ENCODE peak calls at places on chromosome 5, in seven cellular contexts. G, Z, P, X, D, M and S are unnamed samples.

GRCh38 chr5:110414360-110414759 is 312.1 kb downstream of the TMEM232 start:
- DNase-seq in P (no peak), D (no peak), G (no peak), X (no peak), Z (no peak), M (no peak), S (peak)

GRCh38 chr5:142248853-142249462 is 75.9 kb downstream of the SPRY4 start:
- DNase-seq in D (no peak), G (no peak), X (no peak), P (no peak), Z (no peak), M (no peak), S (no peak)

GRCh38 chr5:102811962-102812361 is 56.9 kb downstream of the PAM start:
- DNase-seq in D (peak), P (peak), X (no peak), M (no peak), Z (peak), G (no peak), S (no peak)

GRCh38 chr5:30539004-30539634 is 654.4 kb upstream of the CDH6 start:
- DNase-seq in P (no peak), D (no peak), X (no peak), M (no peak), G (no peak), Z (no peak), S (no peak)

GRCh38 chr5:61964199-61964598 is 341.8 kb upstream of the KIF2A start:
- DNase-seq in M (no peak), D (peak), G (no peak), P (no peak), X (no peak), Z (no peak), S (no peak)

GRCh38 chr5:149283611-149284480 is 12.2 kb downstream of the AFAP1L1 start:
- DNase-seq in X (no peak), D (no peak), P (no peak), Z (no peak), M (no peak), G (no peak), S (no peak)

GRCh38 chr5:164256351-164256750 is 750.9 kb downstream of the MAT2B start:
- DNase-seq in P (no peak), G (no peak), Z (no peak), D (no peak), M (no peak), X (no peak), S (no peak)

GRCh38 chr5:157516016-157516415 is 56.0 kb downstream of the NIPAL4 start:
- DNase-seq in D (no peak), P (no peak), X (no peak), M (no peak), Z (no peak), G (no peak), S (no peak)

GRCh38 chr5:76403963-76404693 is 1.0 kb downstream of the IQGAP2 start:
- DNase-seq in X (peak), M (no peak), G (peak), Z (peak), P (no peak), D (no peak), S (peak)

DNA sequence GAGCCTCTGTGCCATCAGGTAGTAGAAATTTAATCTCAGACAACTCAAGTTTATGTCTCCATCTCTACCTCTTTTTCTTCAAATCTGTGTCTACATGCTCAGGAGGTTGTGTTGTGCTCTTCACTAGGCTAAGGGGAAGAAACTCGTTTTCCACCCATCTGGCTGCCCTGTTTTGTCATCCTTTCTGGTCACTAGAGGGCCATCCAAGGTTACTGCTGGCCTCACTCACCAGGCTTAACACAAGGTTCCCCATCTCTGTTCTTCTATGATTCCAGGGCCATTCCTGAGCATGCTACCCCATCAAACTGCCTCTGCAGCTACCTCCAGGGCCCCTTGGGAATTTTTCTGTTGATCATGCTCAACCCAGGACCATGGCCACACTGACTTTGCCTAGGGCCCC is 213.3 kb upstream of the FBXL7 start:
- DNase-seq in P (no peak), X (no peak), Z (no peak), M (peak), D (no peak), G (no peak), S (peak)
- TF ChIP-seq CTCF in P (no peak), X (no peak), Z (no peak), M (peak), D (no peak), G (peak), S (peak)

DNA sequence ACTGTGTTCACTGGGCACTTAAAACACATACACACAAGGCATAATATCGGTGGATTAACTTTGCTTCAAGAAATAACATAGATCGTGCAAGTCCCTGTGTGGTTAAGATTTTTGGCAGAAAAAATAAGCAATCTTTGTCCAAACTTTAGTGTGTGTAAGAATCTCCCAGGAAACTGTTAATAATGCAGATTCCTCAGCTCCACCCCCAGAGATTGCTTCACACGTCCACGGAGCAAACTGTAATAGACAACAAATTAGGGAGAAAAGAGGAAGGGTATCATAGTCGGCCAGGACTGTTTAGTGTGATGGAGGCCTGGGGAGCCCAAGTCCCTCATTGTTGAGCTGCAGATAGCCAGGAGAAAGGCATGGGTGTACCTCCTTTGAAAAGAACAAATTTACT is 84.8 kb downstream of the PJA2 start:
- DNase-seq in Z (no peak), X (no peak), P (no peak), M (no peak), D (no peak), G (no peak), S (peak)
- H3K4me3 ChIP-seq in Z (no peak), X (no peak), P (no peak), M (no peak), D (no peak), G (no peak), S (no peak)

DNA sequence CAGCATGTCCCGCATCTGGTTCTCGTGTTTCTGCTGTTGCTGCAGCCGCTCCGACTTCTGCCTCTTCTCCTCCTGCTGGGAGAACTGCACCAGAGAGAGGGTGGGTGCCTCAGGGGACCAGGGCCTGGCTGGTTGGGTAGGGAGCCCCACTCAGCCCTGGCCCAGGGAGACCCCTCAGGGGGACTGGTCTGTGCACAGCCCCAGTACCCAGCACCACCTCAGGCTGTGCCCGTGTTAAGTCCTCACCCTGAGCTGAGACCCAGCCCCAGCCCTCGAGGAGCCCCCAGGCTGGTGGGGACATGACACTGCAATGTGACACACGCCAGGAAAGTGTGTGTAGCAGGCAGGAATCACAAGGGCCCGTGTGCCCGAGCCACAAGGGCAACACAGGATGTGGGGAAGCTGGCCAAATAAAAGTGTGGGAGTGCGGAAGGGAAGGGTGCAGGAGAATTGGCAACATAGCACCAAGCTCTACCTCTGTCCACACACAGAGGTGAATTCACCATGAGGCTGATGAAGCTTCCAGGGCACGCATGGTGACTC is 48.2 kb upstream of the FBXW11 start:
- DNase-seq in D (no peak), M (no peak), P (no peak), G (no peak), Z (no peak), X (no peak), S (no peak)
- TF ChIP-seq MAX in D (no peak), M (no peak), P (no peak), G (no peak), Z (no peak), X (no peak), S (no peak)

GRCh38 chr5:1801061-1801953 is at the start of gene NDUFS6:
- DNase-seq in X (peak), M (peak), P (no peak), D (peak), G (peak), Z (peak), S (peak)

GRCh38 chr5:1799602-1800469 is at the start of gene MRPL36:
- DNase-seq in Z (peak), P (peak), M (peak), D (peak), G (peak), X (peak), S (peak)

GRCh38 chr5:1799110-1799601 is 481 bp downstream of the MRPL36 start:
- DNase-seq in D (peak), P (no peak), M (no peak), Z (peak), G (no peak), X (no peak), S (peak)

GRCh38 chr5:1801954-1802295 is 718 bp downstream of the NDUFS6 start:
- DNase-seq in D (no peak), G (no peak), Z (peak), P (no peak), M (peak), X (no peak), S (peak)

GRCh38 chr5:1800470-1801060 is 642 bp upstream of the NDUFS6 start:
- DNase-seq in Z (peak), X (no peak), G (no peak), D (peak), P (no peak), M (no peak), S (peak)
- TF ChIP-seq CTCF in Z (no peak), X (no peak), G (no peak), D (no peak), P (no peak), M (no peak), S (no peak)

DNA sequence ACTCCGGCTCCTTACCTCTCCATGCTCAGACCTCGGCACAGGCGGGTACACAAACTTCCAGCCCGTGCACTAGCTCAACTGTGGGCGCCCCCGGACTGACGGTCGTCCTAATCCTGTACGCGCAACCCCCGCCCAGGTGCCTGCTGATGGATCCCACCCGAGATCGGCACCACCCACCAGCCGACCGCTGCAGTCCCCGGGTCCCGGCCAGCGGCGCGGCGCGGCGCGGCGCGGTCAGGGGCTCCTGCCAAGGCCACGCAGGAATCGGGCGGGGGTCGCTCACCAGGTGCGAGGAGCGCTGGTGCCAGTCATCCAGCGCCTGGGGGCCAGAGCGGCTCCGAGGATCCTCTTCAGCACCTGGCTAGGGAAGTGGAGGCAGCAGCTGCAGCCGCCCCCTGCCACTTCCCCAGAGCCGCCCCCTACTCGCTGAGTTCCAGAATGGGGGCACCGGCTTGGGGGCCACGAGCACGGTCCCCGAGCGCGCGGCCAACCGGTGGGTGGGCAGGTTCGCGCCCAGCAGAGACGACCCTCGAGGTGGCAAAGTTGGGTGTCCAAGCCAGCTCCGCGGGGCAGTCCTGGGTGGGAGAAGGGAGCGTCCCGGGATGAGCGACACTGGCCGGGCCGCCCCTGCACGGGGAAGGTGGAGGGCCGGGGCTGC is 445 bp downstream of the SEMA5A start:
- DNase-seq in D (no peak), P (no peak), M (peak), G (no peak), X (no peak), Z (no peak), S (no peak)
- H3K4me3 ChIP-seq in D (no peak), P (no peak), M (peak), G (peak), X (no peak), Z (peak), S (no peak)

GRCh38 chr5:180136661-180137381 is 65.3 kb upstream of the RNF130 start:
- DNase-seq in Z (no peak), P (no peak), M (no peak), D (no peak), G (peak), X (peak), S (no peak)
- TF ChIP-seq MAX in Z (no peak), P (no peak), M (no peak), D (no peak), G (peak), X (peak), S (no peak)